ENCODE peak calls at places on chromosomes 7 and 10, in five cellular contexts. C is PC-3; Q is ovary; M is HCT116; G is naive thymus-derived CD4-positive, alpha-beta T cell. A is an unnamed sample.

GRCh38 chr7:151540146-151540545 is 20.5 kb upstream of the RHEB start:
- DNase-seq in M (no peak), G (no peak), C (no peak), Q (no peak), A (no peak)

GRCh38 chr10:114513397-114513796 is 109.1 kb upstream of the AFAP1L2 start:
- DNase-seq in M (no peak), C (no peak), Q (no peak), G (peak; percentile 67), A (no peak)

GRCh38 chr10:115092258-115092554 is 959 bp upstream of the ATRNL1 start:
- DNase-seq in C (no peak), M (no peak), Q (no peak), G (no peak), A (peak; percentile 2)

GRCh38 chr10:8402469-8403074 is 348.1 kb downstream of the GATA3 start:
- DNase-seq in G (peak; percentile 48), M (no peak), Q (no peak), C (peak; percentile 5), A (no peak)

GRCh38 chr7:538764-539685 is 19.4 kb upstream of the PDGFA start:
- DNase-seq in M (no peak), G (no peak), C (peak; percentile 70), Q (no peak), A (peak; percentile 86)

GRCh38 chr7:1056785-1057410 is 12.6 kb downstream of the GPR146 start:
- DNase-seq in M (no peak), G (no peak), Q (no peak), C (no peak), A (no peak)

GRCh38 chr10:83617692-83618325 is 521.5 kb upstream of the GHITM start:
- DNase-seq in M (no peak), Q (no peak), C (no peak), G (no peak), A (no peak)

GRCh38 chr10:131044379-131044778 is 267.1 kb downstream of the TCERG1L start:
- DNase-seq in M (no peak), C (no peak), G (no peak), Q (no peak), A (no peak)

GRCh38 chr10:35194906-35195305 is 68.3 kb downstream of the CREM start:
- DNase-seq in G (peak; percentile 80), M (peak; percentile 18), C (peak; percentile 37), Q (no peak), A (no peak)

GRCh38 chr10:58898854-58899573 is 277.4 kb upstream of the PHYHIPL start:
- DNase-seq in Q (no peak), M (no peak), C (peak; percentile 39), G (no peak), A (no peak)

GRCh38 chr7:7861211-7861633 is 107.4 kb upstream of the GLCCI1 start:
- DNase-seq in Q (no peak), G (no peak), C (peak; percentile 86), M (peak; percentile 7), A (no peak)

GRCh38 chr7:101602484-101603241 is 26.4 kb downstream of the MYL10 start:
- DNase-seq in C (peak; percentile 82), Q (peak; percentile 64), M (peak; percentile 59), G (peak; percentile 60), A (peak; percentile 90)

GRCh38 chr10:132507467-132507955 is 30.1 kb upstream of the INPP5A start:
- DNase-seq in Q (no peak), G (no peak), M (no peak), C (no peak), A (no peak)

GRCh38 chr10:29658984-29659769 is 24.4 kb upstream of the SVIL start:
- DNase-seq in M (peak; percentile 97), C (peak; percentile 95), Q (peak; percentile 65), G (peak; percentile 58), A (peak; percentile 70)

GRCh38 chr7:75946207-75946855 is 31.4 kb downstream of the POR start:
- DNase-seq in C (no peak), G (no peak), M (no peak), Q (no peak), A (no peak)

GRCh38 chr7:3042861-3043489 is 692 bp downstream of the CARD11 start:
- DNase-seq in C (peak; percentile 35), M (no peak), Q (no peak), G (peak; percentile 53), A (no peak)

GRCh38 chr7:45975847-45976484 is 54.9 kb upstream of the IGFBP3 start:
- DNase-seq in G (no peak), Q (no peak), M (no peak), C (no peak), A (no peak)

GRCh38 chr10:77418211-77418640 is 219.4 kb downstream of the KCNMA1 start:
- DNase-seq in M (no peak), Q (no peak), C (no peak), G (no peak), A (no peak)

GRCh38 chr7:29322023-29322712 is 127.6 kb downstream of the CHN2 start:
- DNase-seq in G (no peak), M (no peak), Q (no peak), C (no peak), A (no peak)

GRCh38 chr7:106732045-106732444 is 71.1 kb upstream of the CCDC71L start:
- DNase-seq in G (no peak), M (no peak), C (no peak), Q (no peak), A (no peak)

GRCh38 chr10:124019886-124020797 is 73.3 kb downstream of the CHST15 start:
- DNase-seq in Q (no peak), C (no peak), G (no peak), M (no peak), A (no peak)

GRCh38 chr10:89245802-89246201 is 5.8 kb downstream of the LIPA start:
- DNase-seq in Q (no peak), C (no peak), G (no peak), M (no peak), A (no peak)

GRCh38 chr7:99131290-99131689 is 12.6 kb downstream of the SMURF1 start:
- DNase-seq in M (no peak), Q (no peak), G (no peak), C (no peak), A (no peak)
- H3K4me1 ChIP-seq in M (no peaks in the 10 kb centered on the region), Q (peaks cover 13% of the 10 kb centered on the region), G (no peaks in the 10 kb centered on the region), C (peaks cover 52% of the 10 kb centered on the region), A (no peaks in the 10 kb centered on the region)

GRCh38 chr7:27166475-27167169 is 1.3 kb upstream of the HOXA9 start:
- DNase-seq in M (no peak), C (peak; percentile 33), Q (no peak), G (peak; percentile 14), A (no peak)
- H3K4me1 ChIP-seq in M (peaks cover 29% of the 10 kb centered on the region), C (peaks cover 11% of the 10 kb centered on the region), Q (no peaks in the 10 kb centered on the region), G (peaks cover 13% of the 10 kb centered on the region), A (peaks cover 5% of the 10 kb centered on the region)

GRCh38 chr7:19094971-19095370 is 22.5 kb downstream of the TWIST1 start:
- DNase-seq in Q (no peak), M (no peak), C (no peak), G (no peak), A (no peak)

GRCh38 chr7:19099194-19099593 is 18.2 kb downstream of the TWIST1 start:
- DNase-seq in M (no peak), G (no peak), C (no peak), Q (no peak), A (no peak)

GRCh38 chr7:19098510-19098909 is 18.9 kb downstream of the TWIST1 start:
- DNase-seq in C (no peak), Q (no peak), G (no peak), M (no peak), A (no peak)

GRCh38 chr7:19095461-19095860 is 22.0 kb downstream of the TWIST1 start:
- DNase-seq in M (no peak), G (no peak), C (no peak), Q (no peak), A (no peak)

DNA sequence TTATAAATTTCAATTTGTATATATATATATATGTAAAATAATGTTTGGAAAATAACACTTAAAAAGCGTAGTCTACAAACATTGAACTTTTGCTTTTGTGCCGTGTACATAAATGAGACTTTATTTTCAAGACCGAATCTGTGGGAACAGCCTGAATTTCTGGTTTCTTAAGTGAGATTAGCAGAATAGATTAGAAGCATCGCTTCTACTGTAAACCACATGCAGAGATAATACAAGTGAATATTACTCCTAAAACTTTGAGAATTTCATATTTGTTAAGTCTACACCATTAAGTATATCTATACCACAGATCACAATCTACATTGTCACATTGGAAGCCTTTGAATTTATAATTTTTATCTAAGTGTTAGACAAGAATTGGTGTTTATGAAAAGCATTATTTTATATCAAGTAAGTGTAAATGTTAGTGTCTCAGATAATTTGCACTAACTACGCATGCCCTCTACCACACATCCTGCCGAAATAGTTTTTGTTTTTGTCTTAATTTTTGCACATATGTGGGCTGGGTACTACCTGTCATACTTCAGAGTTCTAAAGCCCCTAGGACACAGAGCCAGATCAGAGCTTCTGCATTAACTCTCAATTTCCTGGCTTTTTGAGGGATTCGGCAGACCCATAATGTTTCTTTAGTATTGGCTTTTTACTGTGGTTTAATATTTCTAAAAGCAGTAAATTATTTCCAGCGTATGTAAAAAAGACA is 20.1 kb downstream of the TWIST1 start:
- DNase-seq in C (no peak), Q (no peak), G (no peak), M (no peak), A (no peak)
- H3K4me1 ChIP-seq in C (peaks cover 8% of the 10 kb centered on the region), Q (no peaks in the 10 kb centered on the region), G (no peaks in the 10 kb centered on the region), M (peaks cover 6% of the 10 kb centered on the region), A (no peaks in the 10 kb centered on the region)

DNA sequence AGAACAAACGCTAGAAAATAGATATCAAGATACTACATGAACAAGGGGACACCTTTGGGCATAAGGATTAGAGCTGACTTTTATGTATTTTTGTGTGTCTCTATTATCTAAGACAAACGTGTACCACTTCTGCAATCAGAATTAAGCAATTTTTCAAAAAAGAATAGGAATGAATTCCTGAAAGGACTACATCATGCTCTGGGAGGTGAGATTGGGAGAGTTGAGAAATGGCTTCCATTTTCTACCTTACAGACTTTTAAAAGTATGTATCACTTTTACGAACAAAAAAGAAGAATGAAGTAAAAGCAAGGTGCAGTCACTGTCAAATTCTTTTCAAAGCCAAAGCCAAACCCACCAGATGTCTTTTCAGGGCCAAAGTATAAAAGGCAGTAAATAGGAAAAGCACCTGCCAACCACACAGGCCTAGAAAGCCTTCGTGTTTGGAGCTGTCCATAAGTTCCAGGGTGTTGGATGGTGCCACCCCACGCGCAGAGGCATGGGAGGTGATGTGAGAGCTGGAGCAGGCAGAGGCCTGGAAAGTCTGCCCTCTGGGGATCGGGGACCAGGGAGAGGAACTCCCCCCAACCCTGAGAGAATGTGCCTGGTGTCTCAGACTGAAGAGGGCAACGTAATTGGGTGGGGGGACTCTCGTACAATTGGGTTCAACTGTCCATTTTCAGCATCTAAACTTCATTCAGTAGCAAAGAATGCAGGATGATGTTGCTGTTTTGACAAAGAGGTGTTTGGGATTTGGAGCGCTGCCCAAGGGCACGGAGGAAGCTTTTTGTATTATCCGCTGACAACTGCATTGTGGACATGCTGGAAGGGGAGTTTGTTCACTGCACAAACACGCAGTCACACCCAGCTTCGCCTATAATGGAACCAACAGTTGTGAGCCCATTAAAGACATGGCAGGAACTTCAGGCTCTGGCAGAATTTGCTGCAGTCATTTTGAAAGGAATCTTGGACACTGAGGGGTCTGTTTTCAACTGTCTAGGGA is 17.6 kb upstream of the CTBP2 start:
- DNase-seq in G (no peak), M (no peak), Q (no peak), C (no peak), A (no peak)
- H3K4me1 ChIP-seq in G (no peaks in the 10 kb centered on the region), M (no peaks in the 10 kb centered on the region), Q (no peaks in the 10 kb centered on the region), C (no peaks in the 10 kb centered on the region), A (no peaks in the 10 kb centered on the region)

GRCh38 chr10:98463976-98464754 is 17.4 kb upstream of the HPS1 start:
- DNase-seq in M (no peak), G (no peak), C (no peak), Q (no peak), A (no peak)
- H3K4me1 ChIP-seq in M (peaks cover 11% of the 10 kb centered on the region), G (no peaks in the 10 kb centered on the region), C (peaks cover 20% of the 10 kb centered on the region), Q (peaks cover 10% of the 10 kb centered on the region), A (peaks cover 17% of the 10 kb centered on the region)

A was measured in Caco-2.